ENCODE peak calls at places on chromosomes 5 and 9, in four cellular contexts. F is HCT116, B is HepG2, N is K562. H is an unnamed sample.
A peak's percentile ranks its signal among the peaks of the same experiment; 100 is the strongest.

GRCh38 chr5:124790261-124790894 is 43.9 kb upstream of the ZNF608 start:
- DNase-seq in F (no peak), B (no peak), N (no peak), H (no peak)

GRCh38 chr5:2184563-2185540 is 302.1 kb upstream of the IRX4 start:
- DNase-seq in F (no peak), B (no peak), N (no peak), H (no peak)

GRCh38 chr5:33341316-33341715 is 99.4 kb upstream of the TARS1 start:
- DNase-seq in F (no peak), B (no peak), N (no peak), H (no peak)

GRCh38 chr9:130140701-130141100 is 31.5 kb upstream of the NCS1 start:
- DNase-seq in F (no peak), B (no peak), N (no peak), H (no peak)

GRCh38 chr9:123048748-123049147 is 15.3 kb downstream of the GPR21 start:
- DNase-seq in F (no peak), B (no peak), N (no peak), H (no peak)

GRCh38 chr5:76393035-76393680 is 9.9 kb upstream of the IQGAP2 start:
- DNase-seq in F (no peak), B (no peak), N (no peak), H (no peak)

GRCh38 chr9:136416914-136417313 is 6.5 kb downstream of the PMPCA start:
- DNase-seq in F (no peak), B (no peak), N (no peak), H (no peak)

GRCh38 chr9:6680797-6681146 is 35.2 kb upstream of the GLDC start:
- DNase-seq in F (no peak), B (peak; percentile 68), N (peak; percentile 52), H (peak; percentile 71)

GRCh38 chr5:74072646-74073045 is 446.6 kb downstream of the ARHGEF28 start:
- DNase-seq in F (no peak), B (no peak), N (no peak), H (no peak)

GRCh38 chr5:67793966-67794365 is 421.6 kb upstream of the PIK3R1 start:
- DNase-seq in F (no peak), B (no peak), N (no peak), H (no peak)
- H3K9ac ChIP-seq in F (no peak overlapping the region), B (no peak overlapping the region), N (no peak overlapping the region), H (no peak overlapping the region)

GRCh38 chr5:153402550-153402949 is 87.9 kb upstream of the GRIA1 start:
- DNase-seq in F (no peak), B (no peak), N (no peak), H (no peak)
- TF ChIP-seq ELF1 in F (no peak), B (no peak), N (no peak), H (no peak)

GRCh38 chr5:140555747-140556312 is 1.4 kb downstream of the SRA1 start:
- DNase-seq in F (no peak), B (no peak), N (no peak), H (peak; percentile 42)
- TF ChIP-seq POLR2AphosphoS5 in F (no peak), B (no peak), N (no peak), H (no peak)

GRCh38 chr5:96265487-96265886 is 167.6 kb downstream of the PCSK1 start:
- DNase-seq in F (no peak), B (no peak), N (no peak), H (no peak)
- H3K9ac ChIP-seq in F (no peak overlapping the region), B (no peak overlapping the region), N (no peak overlapping the region), H (no peak overlapping the region)

GRCh38 chr5:108858959-108859358 is 111.3 kb downstream of the FER start:
- DNase-seq in F (no peak), B (no peak), N (no peak), H (no peak)
- TF ChIP-seq ELF1 in F (no peak), B (no peak), N (no peak), H (no peak)